ENCODE peak calls at places on chromosomes 11 and 22, in nine cellular contexts. K, J, Y, X, L, M, I, U and Q are unnamed samples.

GRCh38 chr11:30314625-30315024 is 8.3 kb upstream of the ARL14EP start:
- DNase-seq in K (no peak), J (no peak), Y (no peak), X (no peak), L (no peak), M (no peak), I (no peak), U (no peak), Q (no peak)

GRCh38 chr22:44574057-44574456 is 76.0 kb upstream of the RTL6 start:
- DNase-seq in K (no peak), J (peak), Y (peak), X (peak), L (no peak), M (no peak), I (peak), U (peak), Q (no peak)

GRCh38 chr11:65639623-65640482 is 2.0 kb downstream of the SIPA1 start:
- DNase-seq in K (no peak), J (no peak), Y (no peak), X (no peak), L (no peak), M (peak), I (no peak), U (no peak), Q (no peak)

GRCh38 chr11:59207988-59208432 is 4.7 kb downstream of the MPEG1 start:
- DNase-seq in K (no peak), J (no peak), Y (peak), X (peak), L (peak), M (peak), I (peak), U (no peak), Q (peak)

GRCh38 chr11:65776196-65776595 is 4.6 kb downstream of the AP5B1 start:
- DNase-seq in K (no peak), J (no peak), Y (no peak), X (no peak), L (no peak), M (no peak), I (peak), U (peak), Q (no peak)

GRCh38 chr11:107695446-107695845 is 16.4 kb downstream of the SLN start:
- DNase-seq in K (no peak), J (no peak), Y (no peak), X (no peak), L (no peak), M (no peak), I (no peak), U (no peak), Q (no peak)

GRCh38 chr11:112504056-112504455 is 243.4 kb upstream of the PLET1 start:
- DNase-seq in K (no peak), J (no peak), Y (no peak), X (no peak), L (no peak), M (no peak), I (no peak), U (no peak), Q (no peak)

GRCh38 chr11:67435031-67435726 is 2.3 kb downstream of the PTPRCAP start:
- DNase-seq in K (no peak), J (no peak), Y (no peak), X (no peak), L (no peak), M (peak), I (no peak), U (no peak), Q (no peak)

GRCh38 chr22:19645391-19645790 is 68.9 kb upstream of the SEPTIN5 start:
- DNase-seq in K (no peak), J (no peak), Y (no peak), X (no peak), L (peak), M (peak), I (no peak), U (peak), Q (no peak)

GRCh38 chr22:25368271-25368670 is 148.8 kb downstream of the CRYBB2 start:
- DNase-seq in K (no peak), J (no peak), Y (no peak), X (no peak), L (no peak), M (no peak), I (no peak), U (no peak), Q (peak)

GRCh38 chr11:32312206-32312817 is 123.0 kb downstream of the WT1 start:
- DNase-seq in K (no peak), J (no peak), Y (no peak), X (peak), L (no peak), M (no peak), I (no peak), U (no peak), Q (peak)

GRCh38 chr11:5476184-5476819 is 12.2 kb upstream of the OR52D1 start:
- DNase-seq in K (no peak), J (no peak), Y (peak), X (peak), L (peak), M (peak), I (no peak), U (no peak), Q (peak)

GRCh38 chr11:19642759-19643158 is 69.9 kb upstream of the NAV2 start:
- DNase-seq in K (no peak), J (no peak), Y (no peak), X (no peak), L (no peak), M (no peak), I (no peak), U (no peak), Q (no peak)

GRCh38 chr11:134971381-134971780 is 559.3 kb upstream of the B3GAT1 start:
- DNase-seq in K (no peak), J (no peak), Y (no peak), X (no peak), L (no peak), M (no peak), I (no peak), U (no peak), Q (no peak)

GRCh38 chr11:64880240-64881001 is 2.0 kb upstream of the EHD1 start:
- DNase-seq in K (no peak), J (no peak), Y (no peak), X (no peak), L (no peak), M (no peak), I (no peak), U (no peak), Q (no peak)

GRCh38 chr11:82930229-82930628 is 28.7 kb downstream of the DDIAS start:
- DNase-seq in K (no peak), J (no peak), Y (no peak), X (no peak), L (no peak), M (peak), I (no peak), U (no peak), Q (no peak)

GRCh38 chr11:119835804-119836203 is 106.8 kb upstream of the NECTIN1 start:
- DNase-seq in K (no peak), J (no peak), Y (no peak), X (no peak), L (no peak), M (no peak), I (no peak), U (no peak), Q (no peak)

GRCh38 chr11:65501530-65502273 is 2.9 kb downstream of the MALAT1 start:
- DNase-seq in K (no peak), J (no peak), Y (peak), X (no peak), L (no peak), M (peak), I (no peak), U (peak), Q (peak)

GRCh38 chr11:67438121-67438902 is 830 bp upstream of the PTPRCAP start:
- DNase-seq in K (no peak), J (no peak), Y (no peak), X (no peak), L (no peak), M (peak), I (no peak), U (no peak), Q (no peak)

GRCh38 chr11:111963786-111964385 is 26.7 kb downstream of the DIXDC1 start:
- DNase-seq in K (no peak), J (no peak), Y (no peak), X (no peak), L (no peak), M (no peak), I (no peak), U (no peak), Q (no peak)

DNA sequence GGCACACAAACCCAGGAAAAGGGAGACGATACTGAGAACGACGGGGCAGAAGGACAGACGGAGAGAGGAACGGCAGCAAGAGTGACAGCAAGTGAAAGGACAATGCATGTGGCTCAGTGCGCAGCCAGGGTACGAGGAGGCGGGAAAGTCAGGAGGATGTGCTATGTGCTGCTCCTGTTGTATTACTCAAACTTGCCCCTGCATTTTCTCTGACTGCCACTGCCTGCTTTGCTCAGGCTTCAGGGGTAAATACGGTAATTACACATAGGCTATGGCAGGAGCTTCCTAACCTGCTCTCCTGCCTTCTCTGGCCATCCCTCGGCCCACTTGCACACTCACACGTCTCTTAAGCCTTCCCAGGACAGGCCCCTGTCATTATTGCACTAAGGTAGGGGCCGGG is 94.8 kb downstream of the FEZ1 start:
- DNase-seq in K (no peak), J (no peak), Y (no peak), X (no peak), L (no peak), M (peak), I (no peak), U (no peak), Q (no peak)
- H3K27ac ChIP-seq in K (no peak), J (no peak), Y (no peak), X (no peak), L (no peak), M (no peak), I (no peak), U (no peak), Q (no peak)

DNA sequence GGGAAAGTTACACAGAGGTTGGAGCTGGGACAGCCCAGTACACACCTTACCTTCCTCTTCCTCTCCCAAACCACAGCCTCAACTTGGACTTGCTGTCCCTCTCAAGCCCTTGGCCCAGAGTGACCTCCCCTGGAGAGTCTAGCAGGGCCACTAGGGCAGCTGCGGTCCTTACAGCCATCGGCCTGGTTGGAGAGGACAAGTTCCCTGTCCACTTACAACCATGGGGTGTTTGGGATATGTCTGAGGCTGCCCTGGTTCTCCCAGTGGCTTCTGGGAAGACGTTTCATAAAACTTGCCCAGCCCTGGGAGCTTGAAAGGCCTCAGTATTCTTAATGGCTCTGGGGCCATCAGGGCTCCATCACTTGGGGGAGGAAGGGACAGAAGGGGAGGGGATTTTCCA is 13.1 kb upstream of the DGKZ start:
- DNase-seq in K (no peak), J (no peak), Y (no peak), X (no peak), L (no peak), M (no peak), I (no peak), U (no peak), Q (no peak)
- H3K4me3 ChIP-seq in K (no peak), J (no peak), Y (no peak), X (no peak), L (no peak), M (no peak), I (no peak), U (no peak), Q (no peak)

DNA sequence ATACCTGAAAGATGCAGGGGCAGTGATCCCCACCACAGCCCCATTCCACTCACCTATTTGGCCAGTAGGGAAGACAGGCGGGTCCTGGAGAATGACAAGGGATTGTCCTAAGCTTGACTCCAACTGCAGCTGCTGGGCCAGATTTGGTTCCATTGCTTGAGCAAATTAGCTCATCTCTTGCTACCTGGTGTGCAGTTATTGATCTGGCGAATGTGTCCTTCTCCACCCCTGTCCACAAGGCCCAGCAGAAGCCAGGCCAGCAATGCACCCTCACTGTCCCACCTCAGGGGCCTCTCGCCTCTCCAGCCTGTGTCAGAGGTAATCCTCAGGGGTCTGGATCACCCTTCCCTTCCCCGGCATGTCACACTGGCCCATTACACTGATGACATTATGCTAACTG is 23.3 kb downstream of the TSPAN32 start:
- DNase-seq in K (no peak), J (no peak), Y (no peak), X (no peak), L (no peak), M (no peak), I (no peak), U (no peak), Q (no peak)
- H3K27ac ChIP-seq in K (peak), J (no peak), Y (no peak), X (no peak), L (no peak), M (no peak), I (peak), U (no peak), Q (no peak)

GRCh38 chr11:27699242-27699925 is 871 bp downstream of the BDNF start:
- DNase-seq in K (no peak), J (no peak), Y (no peak), X (no peak), L (peak), M (peak), I (no peak), U (no peak), Q (no peak)
- H3K4me3 ChIP-seq in K (peak), J (peak), Y (peak), X (peak), L (peak), M (no peak), I (peak), U (peak), Q (peak)

DNA sequence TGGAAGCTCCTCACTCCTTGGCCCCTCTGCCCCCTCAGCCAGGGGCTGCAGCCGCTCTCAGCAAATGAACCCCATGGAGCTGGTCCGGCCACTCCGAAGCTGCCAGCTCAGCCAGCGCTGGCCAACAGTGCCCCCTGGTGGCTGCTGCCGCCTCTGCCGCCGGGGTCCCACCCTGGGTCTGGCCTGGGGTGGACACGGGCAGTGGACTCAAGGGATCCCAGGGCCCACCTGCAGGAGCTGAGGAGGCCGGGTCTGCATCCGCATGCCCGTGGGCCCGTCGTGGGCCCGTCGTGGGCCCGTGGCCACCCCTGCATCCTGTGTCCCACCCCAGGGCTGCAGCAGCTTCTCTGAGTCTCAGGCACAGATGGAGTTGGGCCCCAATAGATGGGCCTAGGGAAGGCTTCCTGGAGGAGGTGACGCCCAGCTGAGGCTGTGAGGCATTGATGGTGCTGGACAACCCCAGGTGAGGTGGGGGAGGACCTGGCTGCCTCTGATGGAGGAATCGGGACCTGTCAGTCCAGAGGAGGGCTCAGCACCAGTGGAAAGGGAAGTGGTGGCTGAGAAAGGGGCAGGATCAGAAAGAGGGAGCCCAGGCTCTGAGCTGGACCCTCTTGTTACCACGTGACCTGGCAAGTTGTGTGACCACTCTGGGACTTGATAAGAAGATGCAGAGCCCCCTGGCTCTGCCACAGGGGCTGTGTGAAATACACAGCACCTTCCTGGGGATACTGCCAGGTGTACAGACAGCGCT is 522.3 kb downstream of the BRD1 start:
- DNase-seq in K (peak), J (no peak), Y (no peak), X (peak), L (peak), M (peak), I (peak), U (peak), Q (no peak)
- H3K27ac ChIP-seq in K (no peak), J (no peak), Y (no peak), X (peak), L (no peak), M (no peak), I (no peak), U (no peak), Q (no peak)

GRCh38 chr22:29798801-29799200 is 31.6 kb downstream of the UQCR10 start:
- DNase-seq in K (peak), J (no peak), Y (no peak), X (no peak), L (no peak), M (no peak), I (no peak), U (no peak), Q (no peak)
- H3K4me3 ChIP-seq in K (no peak), J (peak), Y (no peak), X (no peak), L (no peak), M (no peak), I (no peak), U (no peak), Q (no peak)

GRCh38 chr11:14232652-14233051 is 126.3 kb downstream of the RRAS2 start:
- DNase-seq in K (no peak), J (no peak), Y (no peak), X (peak), L (peak), M (no peak), I (no peak), U (no peak), Q (no peak)

GRCh38 chr11:14229472-14229871 is 129.5 kb downstream of the RRAS2 start:
- DNase-seq in K (no peak), J (no peak), Y (no peak), X (no peak), L (peak), M (no peak), I (no peak), U (no peak), Q (no peak)

GRCh38 chr11:14234446-14234845 is 124.5 kb downstream of the RRAS2 start:
- DNase-seq in K (no peak), J (no peak), Y (no peak), X (no peak), L (no peak), M (no peak), I (no peak), U (no peak), Q (no peak)

GRCh38 chr11:14228356-14228755 is 130.6 kb downstream of the RRAS2 start:
- DNase-seq in K (no peak), J (no peak), Y (no peak), X (no peak), L (no peak), M (no peak), I (no peak), U (no peak), Q (no peak)

DNA sequence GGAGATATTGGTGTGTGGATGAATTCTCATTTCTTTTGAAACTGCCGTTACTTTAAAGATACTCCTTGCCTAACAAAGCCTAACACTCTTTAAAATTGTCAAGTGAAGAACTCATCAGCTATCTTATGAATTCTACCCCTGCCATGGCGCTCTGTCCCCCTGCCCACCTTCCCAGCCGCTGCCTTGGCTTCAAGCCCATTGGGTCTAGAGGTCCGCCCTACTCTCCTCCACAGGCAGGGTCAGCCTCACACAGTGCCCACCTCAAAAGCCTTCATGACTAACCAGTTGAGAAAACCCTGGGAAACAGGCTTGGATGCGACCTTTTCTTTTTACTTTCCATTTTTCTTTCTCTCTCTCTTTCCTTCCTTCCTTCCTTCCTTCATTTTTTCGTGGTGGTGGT is 128.6 kb downstream of the RRAS2 start:
- DNase-seq in K (no peak), J (no peak), Y (no peak), X (no peak), L (no peak), M (no peak), I (no peak), U (no peak), Q (no peak)
- H3K27ac ChIP-seq in K (no peak), J (no peak), Y (no peak), X (no peak), L (no peak), M (no peak), I (no peak), U (no peak), Q (no peak)

GRCh38 chr22:27778299-27779090 is 23.1 kb downstream of the MN1 start:
- DNase-seq in K (no peak), J (no peak), Y (no peak), X (no peak), L (no peak), M (no peak), I (no peak), U (no peak), Q (no peak)
- H3K4me3 ChIP-seq in K (no peak), J (peak), Y (no peak), X (no peak), L (no peak), M (no peak), I (peak), U (no peak), Q (no peak)

GRCh38 chr11:69278091-69278867 is 15.7 kb upstream of the MYEOV start:
- DNase-seq in K (no peak), J (no peak), Y (no peak), X (no peak), L (peak), M (no peak), I (no peak), U (no peak), Q (peak)
- H3K27ac ChIP-seq in K (no peak), J (no peak), Y (no peak), X (peak), L (no peak), M (no peak), I (peak), U (no peak), Q (no peak)

DNA sequence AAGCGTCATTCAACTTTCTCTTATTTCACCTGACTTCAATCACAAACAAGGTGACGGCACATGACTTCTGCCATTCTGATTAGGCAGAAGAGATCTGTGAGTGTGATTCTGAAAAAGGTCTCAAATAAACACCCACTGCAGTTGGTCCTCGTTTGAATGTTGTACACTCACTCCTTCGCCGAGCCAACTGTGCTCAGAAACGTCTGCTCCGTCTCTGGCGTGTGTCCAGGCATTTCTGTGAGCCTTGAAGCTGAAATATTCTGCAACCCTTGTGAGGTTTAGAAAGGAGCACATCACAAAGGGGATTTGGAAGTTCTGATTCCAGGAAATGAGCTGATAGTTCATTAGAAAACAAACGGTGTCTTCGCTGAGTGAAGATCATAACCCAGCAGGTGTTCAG is 623.9 kb upstream of the KIRREL3 start:
- DNase-seq in K (no peak), J (no peak), Y (no peak), X (no peak), L (no peak), M (no peak), I (no peak), U (no peak), Q (no peak)
- H3K4me3 ChIP-seq in K (no peak), J (no peak), Y (no peak), X (no peak), L (no peak), M (no peak), I (no peak), U (no peak), Q (no peak)